ENCODE peak calls at places on chromosomes 2 and 18, in six cellular contexts. One of them, this sample, is unnamed.

GRCh38 chr2:137178955-137179377 is 413.6 kb downstream of the THSD7B start:
- DNase-seq in NCI-H2171 treated with DMSO at 0.1 percent for 48 hours: no peak
- DNase-seq in sciatic nerve: no peak
- DNase-seq in activated gamma-delta T cell: no peak
- DNase-seq in ACHN: peak
- DNase-seq in skeletal muscle cell: peak
- DNase-seq in this sample: no peak

GRCh38 chr2:166539340-166540162 is 45.5 kb upstream of the SCN7A start:
- DNase-seq in NCI-H2171 treated with DMSO at 0.1 percent for 48 hours: peak
- DNase-seq in sciatic nerve: no peak
- DNase-seq in activated gamma-delta T cell: no peak
- DNase-seq in ACHN: peak
- DNase-seq in skeletal muscle cell: peak
- DNase-seq in this sample: peak

GRCh38 chr2:43114210-43114609 is 112.2 kb downstream of the ZFP36L2 start:
- DNase-seq in NCI-H2171 treated with DMSO at 0.1 percent for 48 hours: peak
- DNase-seq in sciatic nerve: no peak
- DNase-seq in activated gamma-delta T cell: no peak
- DNase-seq in ACHN: no peak
- DNase-seq in skeletal muscle cell: no peak
- DNase-seq in this sample: no peak

GRCh38 chr2:50385361-50385760 is 646.6 kb downstream of the NRXN1 start:
- DNase-seq in NCI-H2171 treated with DMSO at 0.1 percent for 48 hours: no peak
- DNase-seq in sciatic nerve: no peak
- DNase-seq in activated gamma-delta T cell: no peak
- DNase-seq in ACHN: no peak
- DNase-seq in skeletal muscle cell: no peak
- DNase-seq in this sample: peak

GRCh38 chr2:235008584-235009044 is 56.8 kb downstream of the SH3BP4 start:
- DNase-seq in NCI-H2171 treated with DMSO at 0.1 percent for 48 hours: no peak
- DNase-seq in sciatic nerve: no peak
- DNase-seq in activated gamma-delta T cell: no peak
- DNase-seq in ACHN: no peak
- DNase-seq in skeletal muscle cell: no peak
- DNase-seq in this sample: no peak

GRCh38 chr18:9537638-9538037 is 62.3 kb downstream of the RALBP1 start:
- DNase-seq in NCI-H2171 treated with DMSO at 0.1 percent for 48 hours: no peak
- DNase-seq in sciatic nerve: no peak
- DNase-seq in activated gamma-delta T cell: no peak
- DNase-seq in ACHN: no peak
- DNase-seq in skeletal muscle cell: no peak
- DNase-seq in this sample: no peak

GRCh38 chr2:152718909-152719645 is 657 bp downstream of the ARL6IP6 start:
- DNase-seq in NCI-H2171 treated with DMSO at 0.1 percent for 48 hours: peak
- DNase-seq in sciatic nerve: no peak
- DNase-seq in activated gamma-delta T cell: no peak
- DNase-seq in ACHN: peak
- DNase-seq in skeletal muscle cell: no peak
- DNase-seq in this sample: peak

GRCh38 chr2:2562867-2563266 is 231.8 kb upstream of the MYT1L start:
- DNase-seq in NCI-H2171 treated with DMSO at 0.1 percent for 48 hours: no peak
- DNase-seq in sciatic nerve: no peak
- DNase-seq in activated gamma-delta T cell: no peak
- DNase-seq in ACHN: no peak
- DNase-seq in skeletal muscle cell: no peak
- DNase-seq in this sample: no peak

GRCh38 chr2:46716806-46717732 is 198.5 kb downstream of the MCFD2 start:
- DNase-seq in NCI-H2171 treated with DMSO at 0.1 percent for 48 hours: no peak
- DNase-seq in sciatic nerve: no peak
- DNase-seq in activated gamma-delta T cell: no peak
- DNase-seq in ACHN: no peak
- DNase-seq in skeletal muscle cell: no peak
- DNase-seq in this sample: no peak

GRCh38 chr2:45919711-45920111 is 268.2 kb downstream of the PRKCE start:
- DNase-seq in NCI-H2171 treated with DMSO at 0.1 percent for 48 hours: no peak
- DNase-seq in sciatic nerve: no peak
- DNase-seq in activated gamma-delta T cell: no peak
- DNase-seq in ACHN: no peak
- DNase-seq in skeletal muscle cell: no peak
- DNase-seq in this sample: no peak

GRCh38 chr2:60094450-60094929 is 459.0 kb downstream of the BCL11A start:
- DNase-seq in NCI-H2171 treated with DMSO at 0.1 percent for 48 hours: peak
- DNase-seq in sciatic nerve: no peak
- DNase-seq in activated gamma-delta T cell: no peak
- DNase-seq in ACHN: no peak
- DNase-seq in skeletal muscle cell: no peak
- DNase-seq in this sample: no peak

GRCh38 chr2:190910341-190911136 is 29.9 kb downstream of the GLS start:
- DNase-seq in NCI-H2171 treated with DMSO at 0.1 percent for 48 hours: no peak
- DNase-seq in sciatic nerve: no peak
- DNase-seq in activated gamma-delta T cell: no peak
- DNase-seq in ACHN: peak
- DNase-seq in skeletal muscle cell: no peak
- DNase-seq in this sample: no peak

GRCh38 chr2:24122356-24123211 is 550 bp downstream of the PFN4 start:
- DNase-seq in NCI-H2171 treated with DMSO at 0.1 percent for 48 hours: no peak
- DNase-seq in sciatic nerve: no peak
- DNase-seq in activated gamma-delta T cell: no peak
- DNase-seq in ACHN: no peak
- DNase-seq in skeletal muscle cell: no peak
- DNase-seq in this sample: peak

GRCh38 chr2:86281066-86281700 is 56.2 kb downstream of the REEP1 start:
- DNase-seq in NCI-H2171 treated with DMSO at 0.1 percent for 48 hours: no peak
- DNase-seq in sciatic nerve: no peak
- DNase-seq in activated gamma-delta T cell: no peak
- DNase-seq in ACHN: no peak
- DNase-seq in skeletal muscle cell: no peak
- DNase-seq in this sample: no peak

GRCh38 chr2:88187038-88187676 is 17.0 kb downstream of the THNSL2 start:
- DNase-seq in NCI-H2171 treated with DMSO at 0.1 percent for 48 hours: peak
- DNase-seq in sciatic nerve: peak
- DNase-seq in activated gamma-delta T cell: no peak
- DNase-seq in ACHN: peak
- DNase-seq in skeletal muscle cell: no peak
- DNase-seq in this sample: peak

This sample was measured in G401.